ENCODE peak calls at places on chromosomes 12 and 14, in five cellular contexts. J is DMS153, Y is Calu3, R is RCC 7860, Q is left lung. A is an unnamed sample.

GRCh38 chr12:25558566-25558965 is 5.5 kb upstream of the LMNTD1 start:
- DNase-seq in J (no peak), Y (no peak), R (peak), Q (no peak), A (no peak)

GRCh38 chr12:108633534-108634224 is at the start of gene SELPLG:
- DNase-seq in J (no peak), Y (no peak), R (peak), Q (peak), A (no peak)

GRCh38 chr14:68781161-68782021 is 11.5 kb downstream of the ZFP36L1 start:
- DNase-seq in J (no peak), Y (no peak), R (no peak), Q (no peak), A (no peak)

GRCh38 chr14:28742171-28742846 is 24.3 kb upstream of the FOXG1 start:
- DNase-seq in J (no peak), Y (no peak), R (no peak), Q (no peak), A (no peak)

GRCh38 chr14:77369280-77369679 is 7.6 kb downstream of the TMED8 start:
- DNase-seq in J (no peak), Y (no peak), R (no peak), Q (no peak), A (no peak)

GRCh38 chr12:10397311-10397710 is 7.5 kb upstream of the KLRK1 start:
- DNase-seq in J (no peak), Y (no peak), R (no peak), Q (no peak), A (no peak)

GRCh38 chr14:69532561-69533335 is 41.9 kb downstream of the CCDC177 start:
- DNase-seq in J (no peak), Y (peak), R (no peak), Q (no peak), A (no peak)

GRCh38 chr14:57846631-57847030 is 19.3 kb downstream of the SLC35F4 start:
- DNase-seq in J (no peak), Y (no peak), R (no peak), Q (no peak), A (no peak)

GRCh38 chr12:13194462-13195110 is 1.9 kb upstream of the EMP1 start:
- DNase-seq in J (no peak), Y (no peak), R (no peak), Q (no peak), A (no peak)

GRCh38 chr14:24308342-24309124 is 756 bp upstream of the CIDEB start:
- DNase-seq in J (no peak), Y (no peak), R (no peak), Q (no peak), A (no peak)

GRCh38 chr14:105845725-105846309 is 319.4 kb downstream of the TMEM121 start:
- DNase-seq in J (no peak), Y (no peak), R (no peak), Q (peak), A (no peak)

GRCh38 chr14:95507701-95508103 is 8.7 kb downstream of the SYNE3 start:
- DNase-seq in J (no peak), Y (no peak), R (peak), Q (peak), A (no peak)

GRCh38 chr14:100621806-100622205 is 34.6 kb upstream of the BEGAIN start:
- DNase-seq in J (no peak), Y (no peak), R (no peak), Q (peak), A (no peak)

GRCh38 chr12:109727039-109727723 is 13.6 kb downstream of the FAM222A start:
- DNase-seq in J (no peak), Y (no peak), R (no peak), Q (peak), A (no peak)

GRCh38 chr14:65287264-65288131 is 125.0 kb upstream of the FUT8 start:
- DNase-seq in J (no peak), Y (no peak), R (no peak), Q (no peak), A (no peak)

GRCh38 chr14:95555053-95555452 is 20.2 kb downstream of the GLRX5 start:
- DNase-seq in J (no peak), Y (no peak), R (no peak), Q (no peak), A (no peak)

GRCh38 chr12:104177663-104178501 is 37.7 kb upstream of the TXNRD1 start:
- DNase-seq in J (no peak), Y (peak), R (peak), Q (peak), A (no peak)

GRCh38 chr14:72528059-72528950 is 365.6 kb downstream of the DPF3 start:
- DNase-seq in J (no peak), Y (no peak), R (peak), Q (no peak), A (no peak)

GRCh38 chr14:52080817-52081755 is 12.2 kb upstream of the NID2 start:
- DNase-seq in J (peak), Y (peak), R (peak), Q (no peak), A (no peak)

GRCh38 chr12:105253882-105254513 is 18.0 kb upstream of the APPL2 start:
- DNase-seq in J (no peak), Y (peak), R (peak), Q (no peak), A (no peak)

GRCh38 chr14:95993768-95994592 is 45.2 kb upstream of the C14orf132 start:
- DNase-seq in J (peak), Y (peak), R (no peak), Q (no peak), A (no peak)

GRCh38 chr12:6627598-6627997 is 8.2 kb downstream of the LPAR5 start:
- DNase-seq in J (peak), Y (no peak), R (no peak), Q (no peak), A (no peak)

GRCh38 chr12:32240833-32241232 is 134.2 kb downstream of the BICD1 start:
- DNase-seq in J (no peak), Y (no peak), R (peak), Q (no peak), A (no peak)

GRCh38 chr12:6182279-6182898 is 17.8 kb upstream of the CD9 start:
- DNase-seq in J (peak), Y (no peak), R (no peak), Q (peak), A (no peak)

GRCh38 chr12:120677765-120678473 is 9.0 kb upstream of the MLEC start:
- DNase-seq in J (no peak), Y (no peak), R (peak), Q (no peak), A (no peak)

GRCh38 chr12:49794021-49794420 is 34.2 kb downstream of the NCKAP5L start:
- DNase-seq in J (no peak), Y (no peak), R (no peak), Q (no peak), A (no peak)

GRCh38 chr12:69880566-69880965 is 55.5 kb downstream of the MYRFL start:
- DNase-seq in J (no peak), Y (no peak), R (no peak), Q (no peak), A (no peak)

GRCh38 chr12:48765753-48766162 is 23.1 kb downstream of the ADCY6 start:
- DNase-seq in J (no peak), Y (no peak), R (peak), Q (no peak), A (no peak)

GRCh38 chr12:25311501-25311900 is 60.8 kb upstream of the KRAS start:
- DNase-seq in J (no peak), Y (no peak), R (no peak), Q (no peak), A (no peak)

GRCh38 chr14:52268191-52269061 is 928 bp downstream of the PTGDR start:
- DNase-seq in J (no peak), Y (no peak), R (no peak), Q (no peak), A (no peak)

GRCh38 chr14:54339771-54340170 is 57.0 kb upstream of the CDKN3 start:
- DNase-seq in J (no peak), Y (no peak), R (no peak), Q (no peak), A (no peak)

GRCh38 chr14:35631071-35631805 is 97.3 kb downstream of the INSM2 start:
- DNase-seq in J (no peak), Y (no peak), R (no peak), Q (no peak), A (no peak)

GRCh38 chr12:120538281-120539156 is 4.4 kb downstream of the RNF10 start:
- DNase-seq in J (no peak), Y (peak), R (peak), Q (peak), A (no peak)

GRCh38 chr14:70827366-70828151 is 18.2 kb upstream of the MAP3K9 start:
- DNase-seq in J (no peak), Y (no peak), R (no peak), Q (no peak), A (no peak)

A was measured in NCI-H1048.